ENCODE peak calls at places on chromosomes 13 and 19, in ten cellular contexts. H, D, P, X, O, K, I, Q, A and Y are unnamed samples.

GRCh38 chr13:112104873-112105234 is 37.9 kb downstream of the SOX1 start:
- DNase-seq in H (no peak), D (no peak), P (no peak), X (no peak), O (no peak), K (no peak), I (no peak), Q (no peak), A (no peak), Y (no peak)

GRCh38 chr13:74696148-74696922 is 562.1 kb upstream of the KLF12 start:
- DNase-seq in H (no peak), D (no peak), P (no peak), X (no peak), O (no peak), K (no peak), I (no peak), Q (no peak), A (no peak), Y (no peak)

GRCh38 chr13:39263033-39263432 is 224.8 kb downstream of the NHLRC3 start:
- DNase-seq in H (peak), D (no peak), P (peak), X (no peak), O (no peak), K (peak), I (peak), Q (no peak), A (peak), Y (peak)

GRCh38 chr13:66948910-66949309 is 281.2 kb downstream of the PCDH9 start:
- DNase-seq in H (no peak), D (no peak), P (no peak), X (no peak), O (no peak), K (no peak), I (no peak), Q (no peak), A (no peak), Y (no peak)

GRCh38 chr19:4911314-4911713 is 2.0 kb downstream of the UHRF1 start:
- DNase-seq in H (no peak), D (no peak), P (no peak), X (no peak), O (no peak), K (peak), I (no peak), Q (no peak), A (no peak), Y (no peak)

GRCh38 chr13:76641056-76641455 is 245.1 kb downstream of the KCTD12 start:
- DNase-seq in H (no peak), D (no peak), P (no peak), X (no peak), O (no peak), K (no peak), I (no peak), Q (no peak), A (no peak), Y (no peak)

GRCh38 chr19:58265100-58265499 is 13.7 kb upstream of the ZNF8 start:
- DNase-seq in H (no peak), D (no peak), P (no peak), X (no peak), O (no peak), K (no peak), I (no peak), Q (no peak), A (no peak), Y (no peak)

GRCh38 chr19:27776020-27776419 is 1436.9 kb downstream of the UQCRFS1 start:
- DNase-seq in H (peak), D (no peak), P (peak), X (no peak), O (no peak), K (no peak), I (no peak), Q (no peak), A (no peak), Y (peak)

GRCh38 chr13:103097366-103097928 is 31.2 kb upstream of the SLC10A2 start:
- DNase-seq in H (no peak), D (no peak), P (no peak), X (no peak), O (no peak), K (no peak), I (no peak), Q (no peak), A (no peak), Y (no peak)

GRCh38 chr19:5436101-5436947 is 18.9 kb upstream of the ZNRF4 start:
- DNase-seq in H (peak), D (no peak), P (peak), X (no peak), O (no peak), K (peak), I (no peak), Q (no peak), A (no peak), Y (peak)

GRCh38 chr19:16582486-16583261 is 10.5 kb upstream of the SLC35E1 start:
- DNase-seq in H (no peak), D (no peak), P (no peak), X (no peak), O (no peak), K (no peak), I (no peak), Q (no peak), A (peak), Y (no peak)

GRCh38 chr13:35763060-35763804 is 286.7 kb upstream of the MAB21L1 start:
- DNase-seq in H (no peak), D (no peak), P (no peak), X (no peak), O (no peak), K (no peak), I (no peak), Q (no peak), A (no peak), Y (no peak)

GRCh38 chr13:27621366-27622101 is at the start of gene POLR1D:
- DNase-seq in H (peak), D (peak), P (peak), X (peak), O (peak), K (peak), I (peak), Q (peak), A (peak), Y (peak)